ENCODE peak calls at places on chromosome 12, in nine cellular contexts. One of them, this sample, is unnamed.
A peak's percentile ranks its signal among the peaks of the same experiment; 100 is the strongest.

GRCh38 chr12:54561164-54561563 is 11.8 kb downstream of the PDE1B start:
- DNase-seq in amniotic stem cell: no peak
- DNase-seq in neural crest cell: no peak
- DNase-seq in mesendoderm: no peak
- DNase-seq in putamen: no peak
- DNase-seq in HCEC 1CT: no peak
- DNase-seq in PC-3: no peak
- DNase-seq in activated T-cell treated with anti-CD3 and anti-CD28 coated beads for 48 hours: peak; percentile 14
- DNase-seq in H9: no peak
- DNase-seq in this sample: no peak

GRCh38 chr12:116547955-116548471 is 11.2 kb upstream of the MAP1LC3B2 start:
- DNase-seq in amniotic stem cell: no peak
- DNase-seq in neural crest cell: no peak
- DNase-seq in mesendoderm: no peak
- DNase-seq in putamen: no peak
- DNase-seq in HCEC 1CT: no peak
- DNase-seq in PC-3: no peak
- DNase-seq in activated T-cell treated with anti-CD3 and anti-CD28 coated beads for 48 hours: no peak
- DNase-seq in H9: no peak
- DNase-seq in this sample: peak; percentile 89

GRCh38 chr12:132289356-132290202 is 39.8 kb downstream of the GALNT9 start:
- DNase-seq in amniotic stem cell: no peak
- DNase-seq in neural crest cell: no peak
- DNase-seq in mesendoderm: no peak
- DNase-seq in putamen: no peak
- DNase-seq in HCEC 1CT: no peak
- DNase-seq in PC-3: peak; percentile 68
- DNase-seq in activated T-cell treated with anti-CD3 and anti-CD28 coated beads for 48 hours: no peak
- DNase-seq in H9: no peak
- DNase-seq in this sample: no peak

GRCh38 chr12:114213055-114213561 is 192.8 kb downstream of the TBX5 start:
- DNase-seq in amniotic stem cell: no peak
- DNase-seq in neural crest cell: no peak
- DNase-seq in mesendoderm: peak; percentile 68
- DNase-seq in putamen: peak; percentile 7
- DNase-seq in HCEC 1CT: no peak
- DNase-seq in PC-3: peak; percentile 18
- DNase-seq in activated T-cell treated with anti-CD3 and anti-CD28 coated beads for 48 hours: no peak
- DNase-seq in H9: no peak
- DNase-seq in this sample: peak; percentile 53

GRCh38 chr12:53425515-53426150 is 2.0 kb downstream of the AMHR2 start:
- DNase-seq in amniotic stem cell: no peak
- DNase-seq in neural crest cell: no peak
- DNase-seq in mesendoderm: no peak
- DNase-seq in putamen: no peak
- DNase-seq in HCEC 1CT: no peak
- DNase-seq in PC-3: no peak
- DNase-seq in activated T-cell treated with anti-CD3 and anti-CD28 coated beads for 48 hours: no peak
- DNase-seq in H9: no peak
- DNase-seq in this sample: peak; percentile 61

GRCh38 chr12:48681416-48681737 is 661 bp downstream of the KANSL2 start:
- DNase-seq in amniotic stem cell: no peak
- DNase-seq in neural crest cell: no peak
- DNase-seq in mesendoderm: peak; percentile 68
- DNase-seq in putamen: no peak
- DNase-seq in HCEC 1CT: peak; percentile 18
- DNase-seq in PC-3: peak; percentile 11
- DNase-seq in activated T-cell treated with anti-CD3 and anti-CD28 coated beads for 48 hours: peak; percentile 3
- DNase-seq in H9: no peak
- DNase-seq in this sample: no peak

GRCh38 chr12:6333029-6333428 is 8.8 kb downstream of the TNFRSF1A start:
- DNase-seq in amniotic stem cell: no peak
- DNase-seq in neural crest cell: no peak
- DNase-seq in mesendoderm: no peak
- DNase-seq in putamen: no peak
- DNase-seq in HCEC 1CT: no peak
- DNase-seq in PC-3: no peak
- DNase-seq in activated T-cell treated with anti-CD3 and anti-CD28 coated beads for 48 hours: no peak
- DNase-seq in H9: no peak
- DNase-seq in this sample: no peak

GRCh38 chr12:49260165-49260564 is 4.7 kb upstream of the TUBA1C start:
- DNase-seq in amniotic stem cell: peak; percentile 26
- DNase-seq in neural crest cell: no peak
- DNase-seq in mesendoderm: no peak
- DNase-seq in putamen: no peak
- DNase-seq in HCEC 1CT: peak; percentile 72
- DNase-seq in PC-3: peak; percentile 80
- DNase-seq in activated T-cell treated with anti-CD3 and anti-CD28 coated beads for 48 hours: no peak
- DNase-seq in H9: no peak
- DNase-seq in this sample: no peak

GRCh38 chr12:29782821-29783772 is 645 bp downstream of the TMTC1 start:
- DNase-seq in amniotic stem cell: no peak
- DNase-seq in neural crest cell: peak; percentile 29
- DNase-seq in mesendoderm: peak; percentile 67
- DNase-seq in putamen: peak; percentile 30
- DNase-seq in HCEC 1CT: peak; percentile 29
- DNase-seq in PC-3: peak; percentile 14
- DNase-seq in activated T-cell treated with anti-CD3 and anti-CD28 coated beads for 48 hours: peak; percentile 5
- DNase-seq in H9: peak; percentile 72
- DNase-seq in this sample: peak; percentile 83

GRCh38 chr12:74415633-74416032 is 122.0 kb upstream of the ATXN7L3B start:
- DNase-seq in amniotic stem cell: no peak
- DNase-seq in neural crest cell: no peak
- DNase-seq in mesendoderm: peak; percentile 57
- DNase-seq in putamen: peak; percentile 19
- DNase-seq in HCEC 1CT: peak; percentile 20
- DNase-seq in PC-3: peak; percentile 61
- DNase-seq in activated T-cell treated with anti-CD3 and anti-CD28 coated beads for 48 hours: no peak
- DNase-seq in H9: no peak
- DNase-seq in this sample: no peak